ENCODE peak calls at places on chromosomes 5 and 9, in four cellular contexts. O, Q, D and Z are unnamed samples.

GRCh38 chr5:171957591-171958251 is 48.7 kb downstream of the FBXW11 start:
- DNase-seq in D (no peak), Q (no peak), O (peak), Z (no peak)

GRCh38 chr9:4344946-4345345 is 45.1 kb upstream of the GLIS3 start:
- DNase-seq in O (no peak), D (no peak), Q (no peak), Z (no peak)

GRCh38 chr5:36685631-36686147 is 79.3 kb downstream of the SLC1A3 start:
- DNase-seq in D (no peak), Q (peak), O (no peak), Z (peak)

GRCh38 chr9:93112116-93112863 is 16.3 kb downstream of the CARD19 start:
- DNase-seq in Q (no peak), D (no peak), O (no peak), Z (no peak)

GRCh38 chr5:6803981-6804550 is 90.8 kb downstream of the TENT4A start:
- DNase-seq in O (no peak), D (no peak), Q (no peak), Z (no peak)

GRCh38 chr9:88388886-88389617 is 808 bp downstream of the SPIN1 start:
- DNase-seq in O (peak), D (peak), Q (peak), Z (peak)

GRCh38 chr5:39005566-39006232 is 68.5 kb downstream of the RICTOR start:
- DNase-seq in Q (peak), D (peak), O (no peak), Z (no peak)

GRCh38 chr5:329106-329757 is 7.7 kb downstream of the AHRR start:
- DNase-seq in O (no peak), Q (peak), D (no peak), Z (no peak)

GRCh38 chr9:20040991-20041606 is 252.3 kb upstream of the SLC24A2 start:
- DNase-seq in Q (peak), O (no peak), D (no peak), Z (no peak)

GRCh38 chr5:179411161-179411841 is 66.0 kb upstream of the ADAMTS2 start:
- DNase-seq in D (no peak), Q (no peak), O (no peak), Z (no peak)

GRCh38 chr9:136252846-136253245 is 7.2 kb upstream of the QSOX2 start:
- DNase-seq in Q (no peak), O (no peak), D (no peak), Z (no peak)

GRCh38 chr9:136252281-136252680 is 6.7 kb upstream of the QSOX2 start:
- DNase-seq in Q (no peak), D (no peak), O (no peak), Z (no peak)

GRCh38 chr9:136249881-136250559 is 4.4 kb upstream of the QSOX2 start:
- DNase-seq in D (no peak), Q (no peak), O (no peak), Z (no peak)

GRCh38 chr9:136250676-136251075 is 5.1 kb upstream of the QSOX2 start:
- DNase-seq in D (no peak), O (no peak), Q (no peak), Z (no peak)

GRCh38 chr9:136251264-136252115 is 5.9 kb upstream of the QSOX2 start:
- DNase-seq in D (no peak), O (no peak), Q (no peak), Z (no peak)
- H3K4me2 ChIP-seq in D (no peak), O (no peak), Q (no peak), Z (no peak)

GRCh38 chr9:35322075-35322885 is 160.5 kb downstream of the UNC13B start:
- DNase-seq in D (no peak), O (no peak), Q (peak), Z (no peak)
- H2AFZ ChIP-seq in D (no peak), O (no peak), Q (no peak), Z (no peak)

GRCh38 chr9:38177680-38178079 is 108.7 kb upstream of the SHB start:
- DNase-seq in O (no peak), D (no peak), Q (no peak), Z (no peak)

GRCh38 chr9:38180631-38181030 is 111.6 kb upstream of the SHB start:
- DNase-seq in O (no peak), D (no peak), Q (no peak), Z (no peak)

GRCh38 chr9:38176256-38176655 is 107.2 kb upstream of the SHB start:
- DNase-seq in Q (no peak), O (no peak), D (no peak), Z (no peak)

GRCh38 chr9:38179965-38180364 is 110.9 kb upstream of the SHB start:
- DNase-seq in D (no peak), Q (no peak), O (no peak), Z (no peak)

DNA sequence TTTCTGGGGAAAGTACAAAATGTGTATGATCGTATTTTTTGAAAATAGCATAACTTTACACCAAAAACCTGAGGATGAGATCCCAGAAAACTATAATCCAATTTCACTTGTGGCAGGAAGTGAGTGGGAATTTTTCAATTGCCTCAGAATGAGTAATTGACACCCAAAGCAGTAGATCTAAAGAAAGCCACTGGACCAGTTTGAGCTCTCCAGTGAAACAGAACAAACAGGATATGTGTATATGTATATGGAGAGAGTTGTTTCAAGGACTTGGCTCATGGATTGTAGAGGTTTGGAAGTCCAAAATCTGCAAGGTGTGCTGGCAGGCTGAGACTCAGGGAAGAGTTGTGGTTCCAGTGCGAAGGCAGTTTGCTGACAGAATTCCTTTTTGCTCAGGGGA is 109.3 kb upstream of the SHB start:
- DNase-seq in D (no peak), O (no peak), Q (no peak), Z (no peak)
- H3K4me2 ChIP-seq in D (no peak), O (no peak), Q (no peak), Z (peak)

GRCh38 chr5:169178269-169178668 is 122.7 kb downstream of the SLIT3 start:
- DNase-seq in O (no peak), D (no peak), Q (no peak), Z (no peak)
- H2AFZ ChIP-seq in O (no peak), D (no peak), Q (no peak), Z (no peak)

DNA sequence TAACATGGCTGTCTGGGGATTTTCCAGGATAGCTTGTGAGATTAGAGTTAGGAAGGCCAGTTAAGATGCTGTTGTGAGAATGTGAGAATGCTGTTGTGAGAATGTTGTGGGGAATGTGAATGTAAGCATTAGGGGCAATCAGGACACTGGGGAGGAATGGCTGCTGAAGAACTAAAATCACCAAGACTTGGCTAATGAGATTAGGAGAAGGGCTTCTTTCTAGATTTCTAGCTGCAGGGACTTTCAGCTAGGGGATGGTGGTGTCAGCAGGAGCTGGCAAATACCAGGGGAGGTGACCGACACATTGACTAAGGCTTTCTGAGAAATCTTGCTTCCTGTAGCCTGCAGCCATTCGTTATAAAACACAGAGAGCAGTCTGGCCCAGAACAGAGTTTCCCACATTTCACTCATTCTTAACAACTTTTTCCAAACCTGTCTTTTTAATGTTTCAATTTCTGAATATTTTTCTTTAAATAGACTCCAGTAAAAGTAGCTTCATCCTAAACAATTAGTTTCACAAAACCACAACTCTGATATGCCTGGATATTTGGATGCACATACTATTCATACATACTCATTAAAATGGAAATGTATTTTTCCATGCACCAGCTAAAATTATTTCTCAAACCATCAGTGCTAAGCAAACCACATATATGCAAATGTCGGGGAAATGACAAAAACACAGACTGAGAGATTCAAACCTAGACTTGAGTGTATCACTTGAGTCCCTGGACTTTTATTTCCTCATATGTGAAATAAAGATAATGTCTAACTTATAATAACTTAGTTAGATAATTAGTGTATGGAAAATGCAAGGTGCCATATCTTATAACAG is 89.3 kb upstream of the TNC start:
- DNase-seq in D (no peak), O (peak), Q (peak), Z (no peak)
- H3K4me2 ChIP-seq in D (no peak), O (no peak), Q (peak), Z (no peak)

GRCh38 chr9:82540175-82540574 is 522.8 kb downstream of the RASEF start:
- DNase-seq in Q (peak), O (no peak), D (no peak), Z (no peak)

GRCh38 chr9:82548030-82548429 is 514.9 kb downstream of the RASEF start:
- DNase-seq in D (no peak), Q (no peak), O (no peak), Z (no peak)

GRCh38 chr9:82543726-82544125 is 519.2 kb downstream of the RASEF start:
- DNase-seq in D (no peak), Q (no peak), O (peak), Z (no peak)

GRCh38 chr9:82549174-82549821 is 513.6 kb downstream of the RASEF start:
- DNase-seq in D (no peak), Q (no peak), O (no peak), Z (no peak)

GRCh38 chr9:82546131-82546530 is 516.8 kb downstream of the RASEF start:
- DNase-seq in Q (no peak), O (no peak), D (no peak), Z (no peak)
- H2AFZ ChIP-seq in Q (no peak), O (no peak), D (no peak), Z (no peak)

DNA sequence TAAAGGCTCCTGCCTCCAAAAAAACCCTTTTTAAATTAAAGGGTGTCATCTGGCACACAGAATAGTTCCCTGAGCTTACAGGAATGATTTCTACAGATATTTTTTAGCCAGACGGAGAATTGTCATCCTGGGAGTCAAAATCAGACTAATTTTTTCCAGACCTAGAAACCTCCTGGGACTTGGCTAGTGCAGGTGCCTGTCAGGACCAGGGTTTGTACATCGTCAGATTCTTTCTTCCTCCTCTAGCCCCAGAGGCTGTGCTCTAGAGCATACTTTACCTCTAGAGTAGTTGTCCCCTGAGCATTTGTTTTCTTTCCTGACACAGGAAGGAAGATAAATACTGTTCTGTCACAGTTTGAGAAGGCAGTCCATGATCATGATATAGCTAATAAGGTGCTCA is 52.5 kb downstream of the RAB3C start:
- DNase-seq in O (no peak), D (no peak), Q (no peak), Z (no peak)
- H3K4me2 ChIP-seq in O (no peak), D (no peak), Q (no peak), Z (no peak)

GRCh38 chr9:137295313-137296213 is 6.5 kb downstream of the NRARP start:
- DNase-seq in O (no peak), D (peak), Q (peak), Z (peak)
- H2AFZ ChIP-seq in O (no peak), D (no peak), Q (peak), Z (no peak)

GRCh38 chr5:79745255-79745654 is 55.6 kb downstream of the CMYA5 start:
- DNase-seq in O (no peak), Q (no peak), D (no peak), Z (no peak)

GRCh38 chr5:79746645-79747044 is 57.0 kb downstream of the CMYA5 start:
- DNase-seq in D (no peak), Q (no peak), O (no peak), Z (no peak)

GRCh38 chr5:79742549-79743136 is 53.0 kb downstream of the CMYA5 start:
- DNase-seq in D (no peak), O (no peak), Q (no peak), Z (no peak)

DNA sequence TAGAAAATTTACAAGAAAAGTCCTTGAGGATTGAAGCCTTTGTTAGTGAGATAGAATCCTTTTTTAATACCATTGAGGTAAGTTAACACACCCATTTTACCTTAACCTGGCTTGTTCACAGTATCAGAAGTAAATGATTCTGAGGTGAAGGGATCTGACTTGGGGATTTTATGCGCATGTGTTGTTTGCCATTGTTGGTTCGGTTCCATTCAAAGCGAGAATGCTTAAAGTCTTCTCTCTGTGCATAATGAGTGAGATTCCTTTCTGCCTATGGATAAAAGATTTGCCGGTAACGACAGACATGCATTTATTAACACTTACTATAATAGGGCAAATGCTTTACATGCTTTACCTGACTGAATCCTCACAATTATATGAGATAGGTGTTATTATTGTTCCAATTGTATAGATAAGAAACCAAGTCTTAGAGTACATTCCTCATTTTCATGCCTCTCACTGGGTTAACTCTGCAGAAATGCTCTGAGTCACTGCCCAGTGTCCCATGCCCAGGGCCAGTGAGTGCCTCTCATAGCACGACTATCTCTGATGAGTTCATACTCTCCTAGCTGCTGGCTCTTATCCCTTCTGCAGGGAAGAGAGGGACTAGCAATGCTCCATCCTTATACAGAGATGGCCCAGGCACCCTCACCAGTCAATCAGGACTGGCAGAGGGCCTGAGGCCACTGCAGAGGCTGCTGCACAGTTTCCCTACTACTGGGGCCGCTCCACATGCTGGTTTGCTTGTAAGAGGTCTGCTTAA is 54.4 kb downstream of the CMYA5 start:
- DNase-seq in D (no peak), Q (peak), O (peak), Z (no peak)
- H3K4me2 ChIP-seq in D (no peak), Q (no peak), O (no peak), Z (no peak)

GRCh38 chr5:132251220-132251725 is 6.2 kb upstream of the PDLIM4 start:
- DNase-seq in D (no peak), Q (peak), O (peak), Z (no peak)

GRCh38 chr5:132253008-132253441 is 4.5 kb upstream of the PDLIM4 start:
- DNase-seq in O (no peak), Q (no peak), D (no peak), Z (peak)

GRCh38 chr5:132254321-132254977 is 3.0 kb upstream of the PDLIM4 start:
- DNase-seq in O (no peak), D (no peak), Q (no peak), Z (no peak)

GRCh38 chr5:132256086-132256782 is 1.3 kb upstream of the PDLIM4 start:
- DNase-seq in Q (no peak), O (no peak), D (no peak), Z (no peak)

GRCh38 chr5:132253452-132254320 is 3.8 kb upstream of the PDLIM4 start:
- DNase-seq in Q (no peak), O (no peak), D (no peak), Z (no peak)
- H2AFZ ChIP-seq in Q (no peak), O (no peak), D (no peak), Z (no peak)